ENCODE peak calls at places on chromosomes 12 and 14, in six cellular contexts. One of them, this sample, is unnamed.

GRCh38 chr14:89625208-89625987 is 208.4 kb upstream of the FOXN3 start:
- DNase-seq in OCI-LY7: no peak
- DNase-seq in Caco-2: no peak
- DNase-seq in neural crest cell: no peak
- DNase-seq in smooth muscle cell of the brain vasculature: no peak
- DNase-seq in activated CD4-positive, alpha-beta T cell treated with anti-CD3 and anti-CD28 coated beads, Interleukin-2, amount 50 U/mL, for 1 hour: no peak
- DNase-seq in this sample: no peak

GRCh38 chr12:104652910-104653309 is 196.2 kb downstream of the CHST11 start:
- DNase-seq in neural crest cell: no peak
- DNase-seq in Caco-2: no peak
- DNase-seq in activated CD4-positive, alpha-beta T cell treated with anti-CD3 and anti-CD28 coated beads, Interleukin-2, amount 50 U/mL, for 1 hour: no peak
- DNase-seq in OCI-LY7: no peak
- DNase-seq in smooth muscle cell of the brain vasculature: no peak
- DNase-seq in this sample: no peak

GRCh38 chr12:59087077-59087673 is 166.9 kb upstream of the LRIG3 start:
- DNase-seq in smooth muscle cell of the brain vasculature: no peak
- DNase-seq in activated CD4-positive, alpha-beta T cell treated with anti-CD3 and anti-CD28 coated beads, Interleukin-2, amount 50 U/mL, for 1 hour: no peak
- DNase-seq in Caco-2: no peak
- DNase-seq in OCI-LY7: no peak
- DNase-seq in neural crest cell: no peak
- DNase-seq in this sample: no peak

GRCh38 chr12:101485015-101485414 is 9.9 kb downstream of the SPIC start:
- DNase-seq in Caco-2: no peak
- DNase-seq in activated CD4-positive, alpha-beta T cell treated with anti-CD3 and anti-CD28 coated beads, Interleukin-2, amount 50 U/mL, for 1 hour: no peak
- DNase-seq in OCI-LY7: no peak
- DNase-seq in neural crest cell: no peak
- DNase-seq in smooth muscle cell of the brain vasculature: no peak
- DNase-seq in this sample: no peak

GRCh38 chr14:104113631-104114420 is 24.6 kb upstream of the KIF26A start:
- DNase-seq in smooth muscle cell of the brain vasculature: no peak
- DNase-seq in activated CD4-positive, alpha-beta T cell treated with anti-CD3 and anti-CD28 coated beads, Interleukin-2, amount 50 U/mL, for 1 hour: no peak
- DNase-seq in neural crest cell: no peak
- DNase-seq in OCI-LY7: no peak
- DNase-seq in Caco-2: peak
- DNase-seq in this sample: no peak

GRCh38 chr12:13347241-13348043 is 150.9 kb downstream of the EMP1 start:
- DNase-seq in activated CD4-positive, alpha-beta T cell treated with anti-CD3 and anti-CD28 coated beads, Interleukin-2, amount 50 U/mL, for 1 hour: no peak
- DNase-seq in OCI-LY7: no peak
- DNase-seq in Caco-2: no peak
- DNase-seq in neural crest cell: no peak
- DNase-seq in smooth muscle cell of the brain vasculature: no peak
- DNase-seq in this sample: no peak

GRCh38 chr14:64387232-64387737 is 868 bp upstream of the MTHFD1 start:
- DNase-seq in Caco-2: peak
- DNase-seq in activated CD4-positive, alpha-beta T cell treated with anti-CD3 and anti-CD28 coated beads, Interleukin-2, amount 50 U/mL, for 1 hour: no peak
- DNase-seq in smooth muscle cell of the brain vasculature: peak
- DNase-seq in OCI-LY7: no peak
- DNase-seq in neural crest cell: no peak
- DNase-seq in this sample: no peak

GRCh38 chr14:65850429-65851145 is 438.1 kb downstream of the FUT8 start:
- DNase-seq in smooth muscle cell of the brain vasculature: no peak
- DNase-seq in OCI-LY7: no peak
- DNase-seq in activated CD4-positive, alpha-beta T cell treated with anti-CD3 and anti-CD28 coated beads, Interleukin-2, amount 50 U/mL, for 1 hour: peak
- DNase-seq in neural crest cell: no peak
- DNase-seq in Caco-2: no peak
- DNase-seq in this sample: no peak

GRCh38 chr14:29710015-29710414 is 217.6 kb downstream of the PRKD1 start:
- DNase-seq in smooth muscle cell of the brain vasculature: no peak
- DNase-seq in Caco-2: no peak
- DNase-seq in OCI-LY7: no peak
- DNase-seq in neural crest cell: no peak
- DNase-seq in activated CD4-positive, alpha-beta T cell treated with anti-CD3 and anti-CD28 coated beads, Interleukin-2, amount 50 U/mL, for 1 hour: no peak
- DNase-seq in this sample: peak

GRCh38 chr14:83607682-83608081 is 1922.3 kb upstream of the FLRT2 start:
- DNase-seq in smooth muscle cell of the brain vasculature: no peak
- DNase-seq in neural crest cell: no peak
- DNase-seq in OCI-LY7: no peak
- DNase-seq in Caco-2: no peak
- DNase-seq in activated CD4-positive, alpha-beta T cell treated with anti-CD3 and anti-CD28 coated beads, Interleukin-2, amount 50 U/mL, for 1 hour: no peak
- DNase-seq in this sample: no peak

GRCh38 chr12:109753054-109753401 is 39.4 kb downstream of the FAM222A start:
- DNase-seq in OCI-LY7: no peak
- DNase-seq in activated CD4-positive, alpha-beta T cell treated with anti-CD3 and anti-CD28 coated beads, Interleukin-2, amount 50 U/mL, for 1 hour: no peak
- DNase-seq in neural crest cell: no peak
- DNase-seq in Caco-2: peak
- DNase-seq in smooth muscle cell of the brain vasculature: no peak
- DNase-seq in this sample: no peak

GRCh38 chr12:55935742-55936151 is 4.8 kb downstream of the DGKA start:
- DNase-seq in activated CD4-positive, alpha-beta T cell treated with anti-CD3 and anti-CD28 coated beads, Interleukin-2, amount 50 U/mL, for 1 hour: no peak
- DNase-seq in Caco-2: no peak
- DNase-seq in OCI-LY7: no peak
- DNase-seq in neural crest cell: no peak
- DNase-seq in smooth muscle cell of the brain vasculature: no peak
- DNase-seq in this sample: no peak

GRCh38 chr14:33617154-33617553 is 333.7 kb downstream of the EGLN3 start:
- DNase-seq in activated CD4-positive, alpha-beta T cell treated with anti-CD3 and anti-CD28 coated beads, Interleukin-2, amount 50 U/mL, for 1 hour: no peak
- DNase-seq in smooth muscle cell of the brain vasculature: no peak
- DNase-seq in OCI-LY7: no peak
- DNase-seq in Caco-2: no peak
- DNase-seq in neural crest cell: no peak
- DNase-seq in this sample: no peak

GRCh38 chr14:104639889-104640548 is 35.4 kb upstream of the TMEM179 start:
- DNase-seq in Caco-2: peak
- DNase-seq in OCI-LY7: peak
- DNase-seq in neural crest cell: peak
- DNase-seq in activated CD4-positive, alpha-beta T cell treated with anti-CD3 and anti-CD28 coated beads, Interleukin-2, amount 50 U/mL, for 1 hour: peak
- DNase-seq in smooth muscle cell of the brain vasculature: no peak
- DNase-seq in this sample: peak

GRCh38 chr12:63940295-63940997 is 95.9 kb downstream of the SRGAP1 start:
- DNase-seq in OCI-LY7: no peak
- DNase-seq in activated CD4-positive, alpha-beta T cell treated with anti-CD3 and anti-CD28 coated beads, Interleukin-2, amount 50 U/mL, for 1 hour: no peak
- DNase-seq in smooth muscle cell of the brain vasculature: no peak
- DNase-seq in Caco-2: no peak
- DNase-seq in neural crest cell: no peak
- DNase-seq in this sample: no peak

GRCh38 chr12:1670244-1670814 is 20.5 kb upstream of the ADIPOR2 start:
- DNase-seq in smooth muscle cell of the brain vasculature: no peak
- DNase-seq in neural crest cell: no peak
- DNase-seq in OCI-LY7: no peak
- DNase-seq in Caco-2: peak
- DNase-seq in activated CD4-positive, alpha-beta T cell treated with anti-CD3 and anti-CD28 coated beads, Interleukin-2, amount 50 U/mL, for 1 hour: no peak
- DNase-seq in this sample: no peak

GRCh38 chr12:113846275-113846674 is 119.8 kb downstream of the RBM19 start:
- DNase-seq in OCI-LY7: no peak
- DNase-seq in Caco-2: no peak
- DNase-seq in smooth muscle cell of the brain vasculature: no peak
- DNase-seq in activated CD4-positive, alpha-beta T cell treated with anti-CD3 and anti-CD28 coated beads, Interleukin-2, amount 50 U/mL, for 1 hour: no peak
- DNase-seq in neural crest cell: no peak
- DNase-seq in this sample: no peak

GRCh38 chr12:6333566-6333965 is 8.3 kb downstream of the TNFRSF1A start:
- DNase-seq in smooth muscle cell of the brain vasculature: no peak
- DNase-seq in activated CD4-positive, alpha-beta T cell treated with anti-CD3 and anti-CD28 coated beads, Interleukin-2, amount 50 U/mL, for 1 hour: no peak
- DNase-seq in OCI-LY7: no peak
- DNase-seq in neural crest cell: no peak
- DNase-seq in Caco-2: no peak
- DNase-seq in this sample: no peak

GRCh38 chr14:87081004-87081403 is 912.0 kb downstream of the GALC start:
- DNase-seq in Caco-2: no peak
- DNase-seq in neural crest cell: no peak
- DNase-seq in activated CD4-positive, alpha-beta T cell treated with anti-CD3 and anti-CD28 coated beads, Interleukin-2, amount 50 U/mL, for 1 hour: no peak
- DNase-seq in OCI-LY7: no peak
- DNase-seq in smooth muscle cell of the brain vasculature: no peak
- DNase-seq in this sample: no peak

GRCh38 chr12:67578976-67579661 is 69.4 kb upstream of the DYRK2 start:
- DNase-seq in neural crest cell: no peak
- DNase-seq in activated CD4-positive, alpha-beta T cell treated with anti-CD3 and anti-CD28 coated beads, Interleukin-2, amount 50 U/mL, for 1 hour: peak
- DNase-seq in Caco-2: no peak
- DNase-seq in OCI-LY7: no peak
- DNase-seq in smooth muscle cell of the brain vasculature: no peak
- DNase-seq in this sample: no peak

GRCh38 chr12:133106253-133106652 is 23.8 kb downstream of the ZNF891 start:
- DNase-seq in OCI-LY7: no peak
- DNase-seq in Caco-2: no peak
- DNase-seq in smooth muscle cell of the brain vasculature: no peak
- DNase-seq in neural crest cell: no peak
- DNase-seq in activated CD4-positive, alpha-beta T cell treated with anti-CD3 and anti-CD28 coated beads, Interleukin-2, amount 50 U/mL, for 1 hour: no peak
- DNase-seq in this sample: no peak

GRCh38 chr14:75280831-75281690 is 2.4 kb downstream of the FOS start:
- DNase-seq in smooth muscle cell of the brain vasculature: no peak
- DNase-seq in Caco-2: peak
- DNase-seq in activated CD4-positive, alpha-beta T cell treated with anti-CD3 and anti-CD28 coated beads, Interleukin-2, amount 50 U/mL, for 1 hour: peak
- DNase-seq in neural crest cell: no peak
- DNase-seq in OCI-LY7: no peak
- DNase-seq in this sample: no peak

GRCh38 chr14:68669101-68669500 is 123.8 kb downstream of the ZFP36L1 start:
- DNase-seq in activated CD4-positive, alpha-beta T cell treated with anti-CD3 and anti-CD28 coated beads, Interleukin-2, amount 50 U/mL, for 1 hour: no peak
- DNase-seq in OCI-LY7: peak
- DNase-seq in neural crest cell: no peak
- DNase-seq in Caco-2: peak
- DNase-seq in smooth muscle cell of the brain vasculature: no peak
- DNase-seq in this sample: no peak

GRCh38 chr12:68620528-68620927 is 9.8 kb downstream of the RAP1B start:
- DNase-seq in OCI-LY7: no peak
- DNase-seq in smooth muscle cell of the brain vasculature: no peak
- DNase-seq in Caco-2: no peak
- DNase-seq in activated CD4-positive, alpha-beta T cell treated with anti-CD3 and anti-CD28 coated beads, Interleukin-2, amount 50 U/mL, for 1 hour: no peak
- DNase-seq in neural crest cell: no peak
- DNase-seq in this sample: no peak

GRCh38 chr14:68814376-68815287 is 21.8 kb upstream of the ZFP36L1 start:
- DNase-seq in Caco-2: peak
- DNase-seq in neural crest cell: peak
- DNase-seq in smooth muscle cell of the brain vasculature: peak
- DNase-seq in activated CD4-positive, alpha-beta T cell treated with anti-CD3 and anti-CD28 coated beads, Interleukin-2, amount 50 U/mL, for 1 hour: peak
- DNase-seq in OCI-LY7: peak
- DNase-seq in this sample: no peak

GRCh38 chr12:28887591-28887990 is 261.5 kb upstream of the FAR2 start:
- DNase-seq in smooth muscle cell of the brain vasculature: no peak
- DNase-seq in OCI-LY7: no peak
- DNase-seq in Caco-2: no peak
- DNase-seq in neural crest cell: no peak
- DNase-seq in activated CD4-positive, alpha-beta T cell treated with anti-CD3 and anti-CD28 coated beads, Interleukin-2, amount 50 U/mL, for 1 hour: no peak
- DNase-seq in this sample: no peak

GRCh38 chr12:65741662-65742480 is 82.4 kb upstream of the HMGA2 start:
- DNase-seq in neural crest cell: peak
- DNase-seq in smooth muscle cell of the brain vasculature: no peak
- DNase-seq in Caco-2: peak
- DNase-seq in OCI-LY7: no peak
- DNase-seq in activated CD4-positive, alpha-beta T cell treated with anti-CD3 and anti-CD28 coated beads, Interleukin-2, amount 50 U/mL, for 1 hour: no peak
- DNase-seq in this sample: peak

GRCh38 chr14:60095781-60096450 is 4.2 kb downstream of the PCNX4 start:
- DNase-seq in Caco-2: no peak
- DNase-seq in smooth muscle cell of the brain vasculature: no peak
- DNase-seq in activated CD4-positive, alpha-beta T cell treated with anti-CD3 and anti-CD28 coated beads, Interleukin-2, amount 50 U/mL, for 1 hour: no peak
- DNase-seq in OCI-LY7: peak
- DNase-seq in neural crest cell: no peak
- DNase-seq in this sample: no peak

GRCh38 chr12:93943766-93944165 is 204.6 kb upstream of the PLXNC1 start:
- DNase-seq in Caco-2: no peak
- DNase-seq in smooth muscle cell of the brain vasculature: no peak
- DNase-seq in activated CD4-positive, alpha-beta T cell treated with anti-CD3 and anti-CD28 coated beads, Interleukin-2, amount 50 U/mL, for 1 hour: no peak
- DNase-seq in neural crest cell: no peak
- DNase-seq in OCI-LY7: no peak
- DNase-seq in this sample: no peak

GRCh38 chr12:131831021-131831571 is 2.9 kb downstream of the MMP17 start:
- DNase-seq in activated CD4-positive, alpha-beta T cell treated with anti-CD3 and anti-CD28 coated beads, Interleukin-2, amount 50 U/mL, for 1 hour: no peak
- DNase-seq in smooth muscle cell of the brain vasculature: no peak
- DNase-seq in neural crest cell: no peak
- DNase-seq in Caco-2: no peak
- DNase-seq in OCI-LY7: no peak
- DNase-seq in this sample: no peak

GRCh38 chr14:34700622-34701130 is 13.7 kb downstream of the CFL2 start:
- DNase-seq in activated CD4-positive, alpha-beta T cell treated with anti-CD3 and anti-CD28 coated beads, Interleukin-2, amount 50 U/mL, for 1 hour: no peak
- DNase-seq in OCI-LY7: no peak
- DNase-seq in Caco-2: no peak
- DNase-seq in smooth muscle cell of the brain vasculature: no peak
- DNase-seq in neural crest cell: no peak
- DNase-seq in this sample: no peak

GRCh38 chr14:38302966-38303365 is 47.1 kb upstream of the CLEC14A start:
- DNase-seq in activated CD4-positive, alpha-beta T cell treated with anti-CD3 and anti-CD28 coated beads, Interleukin-2, amount 50 U/mL, for 1 hour: no peak
- DNase-seq in Caco-2: no peak
- DNase-seq in neural crest cell: no peak
- DNase-seq in smooth muscle cell of the brain vasculature: no peak
- DNase-seq in OCI-LY7: no peak
- DNase-seq in this sample: no peak

GRCh38 chr12:121893901-121894540 is 5.4 kb downstream of the PSMD9 start:
- DNase-seq in OCI-LY7: peak
- DNase-seq in activated CD4-positive, alpha-beta T cell treated with anti-CD3 and anti-CD28 coated beads, Interleukin-2, amount 50 U/mL, for 1 hour: no peak
- DNase-seq in neural crest cell: no peak
- DNase-seq in smooth muscle cell of the brain vasculature: no peak
- DNase-seq in Caco-2: no peak
- DNase-seq in this sample: no peak

GRCh38 chr14:29235991-29236390 is 469.4 kb downstream of the FOXG1 start:
- DNase-seq in neural crest cell: no peak
- DNase-seq in OCI-LY7: no peak
- DNase-seq in activated CD4-positive, alpha-beta T cell treated with anti-CD3 and anti-CD28 coated beads, Interleukin-2, amount 50 U/mL, for 1 hour: no peak
- DNase-seq in Caco-2: no peak
- DNase-seq in smooth muscle cell of the brain vasculature: no peak
- DNase-seq in this sample: no peak

GRCh38 chr14:51304428-51304827 is 64.4 kb downstream of the TMX1 start:
- DNase-seq in smooth muscle cell of the brain vasculature: no peak
- DNase-seq in OCI-LY7: no peak
- DNase-seq in Caco-2: no peak
- DNase-seq in neural crest cell: no peak
- DNase-seq in activated CD4-positive, alpha-beta T cell treated with anti-CD3 and anti-CD28 coated beads, Interleukin-2, amount 50 U/mL, for 1 hour: no peak
- DNase-seq in this sample: no peak

GRCh38 chr14:78697341-78697740 is 527.2 kb downstream of the NRXN3 start:
- DNase-seq in neural crest cell: no peak
- DNase-seq in smooth muscle cell of the brain vasculature: no peak
- DNase-seq in activated CD4-positive, alpha-beta T cell treated with anti-CD3 and anti-CD28 coated beads, Interleukin-2, amount 50 U/mL, for 1 hour: no peak
- DNase-seq in OCI-LY7: peak
- DNase-seq in Caco-2: no peak
- DNase-seq in this sample: peak

GRCh38 chr12:75977952-75978671 is 53.5 kb downstream of the PHLDA1 start:
- DNase-seq in activated CD4-positive, alpha-beta T cell treated with anti-CD3 and anti-CD28 coated beads, Interleukin-2, amount 50 U/mL, for 1 hour: peak
- DNase-seq in smooth muscle cell of the brain vasculature: peak
- DNase-seq in OCI-LY7: peak
- DNase-seq in Caco-2: peak
- DNase-seq in neural crest cell: peak
- DNase-seq in this sample: peak

GRCh38 chr12:66140726-66141125 is 10.2 kb upstream of the LLPH start:
- DNase-seq in OCI-LY7: peak
- DNase-seq in activated CD4-positive, alpha-beta T cell treated with anti-CD3 and anti-CD28 coated beads, Interleukin-2, amount 50 U/mL, for 1 hour: no peak
- DNase-seq in Caco-2: no peak
- DNase-seq in smooth muscle cell of the brain vasculature: no peak
- DNase-seq in neural crest cell: no peak
- DNase-seq in this sample: no peak

GRCh38 chr14:97215263-97215969 is 418.2 kb downstream of the VRK1 start:
- DNase-seq in Caco-2: no peak
- DNase-seq in OCI-LY7: no peak
- DNase-seq in smooth muscle cell of the brain vasculature: no peak
- DNase-seq in neural crest cell: no peak
- DNase-seq in activated CD4-positive, alpha-beta T cell treated with anti-CD3 and anti-CD28 coated beads, Interleukin-2, amount 50 U/mL, for 1 hour: no peak
- DNase-seq in this sample: no peak

This sample was measured in HuH-7.5.